ENCODE peak calls at places on chromosomes 1 and 21, in ten cellular contexts. O is A549, P is ovary, K is sigmoid colon, L is stomach, G is tibial nerve, F is HepG2, Q is transverse colon, V is K562, N is esophagus muscularis mucosa. A is an unnamed sample.

GRCh38 chr1:225451340-225451739 is 23.5 kb upstream of the LBR start:
- DNase-seq in O (no peak), P (no peak), N (no peak), G (peak), F (no peak), K (peak), V (no peak), L (no peak), Q (peak), A (no peak)

GRCh38 chr1:55931272-55931940 is 648.0 kb downstream of the PLPP3 start:
- DNase-seq in L (no peak), Q (no peak), N (no peak), F (no peak), G (no peak), O (no peak), P (no peak), V (no peak), K (no peak), A (no peak)

GRCh38 chr21:36205962-36206361 is 49.3 kb downstream of the DOP1B start:
- DNase-seq in G (no peak), V (no peak), N (no peak), K (no peak), Q (no peak), P (no peak), F (no peak), L (no peak), O (no peak), A (no peak)

GRCh38 chr1:10192263-10192662 is 18.1 kb upstream of the KIF1B start:
- DNase-seq in G (no peak), L (no peak), K (no peak), P (no peak), F (no peak), N (no peak), Q (no peak), O (no peak), V (no peak), A (no peak)

GRCh38 chr21:45013271-45013841 is 61.0 kb upstream of the ADARB1 start:
- DNase-seq in K (peak), F (peak), Q (no peak), O (no peak), L (no peak), P (peak), V (no peak), N (no peak), G (no peak), A (peak)

GRCh38 chr1:33572387-33572786 is 99.9 kb downstream of the ZSCAN20 start:
- DNase-seq in O (no peak), F (no peak), L (no peak), K (no peak), V (no peak), Q (no peak), N (no peak), P (no peak), G (no peak), A (no peak)

GRCh38 chr1:84665703-84666317 is 24.5 kb downstream of the SSX2IP start:
- DNase-seq in N (no peak), G (no peak), Q (no peak), O (no peak), P (no peak), K (no peak), V (no peak), F (no peak), L (no peak), A (no peak)

GRCh38 chr1:17460265-17460664 is 20.8 kb upstream of the RCC2 start:
- DNase-seq in O (no peak), K (no peak), G (no peak), L (no peak), V (peak), Q (no peak), N (no peak), P (no peak), F (no peak), A (no peak)

GRCh38 chr1:218466341-218467010 is 121.3 kb downstream of the TGFB2 start:
- DNase-seq in L (no peak), V (no peak), K (no peak), F (no peak), Q (no peak), G (no peak), O (no peak), N (no peak), P (no peak), A (no peak)

GRCh38 chr1:92940541-92940940 is 20.7 kb downstream of the DIPK1A start:
- DNase-seq in G (no peak), L (no peak), O (no peak), Q (no peak), P (no peak), F (no peak), N (no peak), K (no peak), V (no peak), A (no peak)
- H3K27ac ChIP-seq in G (no peak), L (no peak), O (no peak), Q (no peak), P (no peak), F (no peak), N (no peak), K (no peak), V (no peak), A (no peak)

DNA sequence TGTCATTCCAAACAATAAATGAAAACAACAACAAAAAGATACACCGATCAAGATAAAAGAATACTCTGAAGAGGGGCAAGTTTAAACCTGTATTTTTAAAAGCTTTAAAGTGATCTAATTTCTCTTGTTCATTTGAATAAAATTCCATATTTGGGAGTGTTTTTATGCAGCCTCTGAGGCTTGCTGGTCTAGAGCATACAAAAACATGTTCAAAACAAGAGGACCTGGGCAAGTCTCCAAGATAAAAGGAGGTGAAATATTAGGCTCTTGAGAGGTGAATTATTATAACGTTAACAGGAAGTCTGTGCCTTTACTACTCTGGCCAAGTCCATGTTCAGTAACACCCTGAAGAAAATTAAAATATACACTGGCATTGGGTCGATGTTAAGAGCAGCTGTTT is 20.1 kb downstream of the URB1 start:
- DNase-seq in Q (no peak), K (no peak), P (no peak), G (no peak), F (no peak), V (no peak), O (no peak), N (no peak), L (no peak), A (no peak)
- TF ChIP-seq EP300 in Q (no peak), K (no peak), P (no peak), G (no peak), F (no peak), V (no peak), O (no peak), N (no peak), L (no peak), A (no peak)

GRCh38 chr1:111857251-111857651 is 101.5 kb downstream of the DDX20 start:
- DNase-seq in O (no peak), V (no peak), P (no peak), F (no peak), L (no peak), G (no peak), N (no peak), K (no peak), Q (no peak), A (no peak)

GRCh38 chr1:111852216-111852615 is 96.5 kb downstream of the DDX20 start:
- DNase-seq in N (no peak), V (no peak), K (no peak), P (no peak), O (no peak), G (no peak), L (no peak), Q (no peak), F (no peak), A (no peak)

GRCh38 chr1:111851552-111851951 is 95.9 kb downstream of the DDX20 start:
- DNase-seq in L (no peak), O (no peak), P (no peak), K (no peak), N (no peak), F (no peak), V (no peak), Q (no peak), G (no peak), A (no peak)

GRCh38 chr1:111856411-111857135 is 100.9 kb downstream of the DDX20 start:
- DNase-seq in L (no peak), F (no peak), V (no peak), Q (no peak), N (no peak), K (no peak), G (no peak), P (no peak), O (no peak), A (no peak)

DNA sequence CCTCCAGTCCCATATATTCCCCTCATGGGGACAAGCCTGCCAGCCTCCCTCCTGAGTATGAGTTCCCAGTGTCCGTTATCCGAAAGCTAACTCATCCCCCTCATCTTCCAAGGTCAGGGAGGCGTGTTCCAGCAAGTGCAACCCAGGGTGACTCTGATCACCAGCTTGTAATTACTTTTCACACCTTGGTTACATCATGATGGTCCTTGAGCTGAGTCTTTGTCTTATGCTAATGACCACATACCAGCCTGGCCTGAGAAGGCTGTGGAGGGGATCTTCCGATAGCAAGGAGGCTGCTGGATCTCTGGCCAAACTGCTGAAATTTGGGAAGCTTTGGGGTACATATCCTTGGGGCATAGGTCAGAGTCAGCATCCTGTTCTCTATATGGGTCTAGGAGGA is 99.6 kb downstream of the DDX20 start:
- DNase-seq in O (no peak), P (no peak), K (no peak), G (no peak), Q (no peak), F (no peak), N (no peak), L (no peak), V (no peak), A (no peak)
- TF ChIP-seq CTCF in O (no peak), P (no peak), K (no peak), G (no peak), Q (no peak), F (no peak), N (no peak), L (no peak), V (no peak), A (no peak)

DNA sequence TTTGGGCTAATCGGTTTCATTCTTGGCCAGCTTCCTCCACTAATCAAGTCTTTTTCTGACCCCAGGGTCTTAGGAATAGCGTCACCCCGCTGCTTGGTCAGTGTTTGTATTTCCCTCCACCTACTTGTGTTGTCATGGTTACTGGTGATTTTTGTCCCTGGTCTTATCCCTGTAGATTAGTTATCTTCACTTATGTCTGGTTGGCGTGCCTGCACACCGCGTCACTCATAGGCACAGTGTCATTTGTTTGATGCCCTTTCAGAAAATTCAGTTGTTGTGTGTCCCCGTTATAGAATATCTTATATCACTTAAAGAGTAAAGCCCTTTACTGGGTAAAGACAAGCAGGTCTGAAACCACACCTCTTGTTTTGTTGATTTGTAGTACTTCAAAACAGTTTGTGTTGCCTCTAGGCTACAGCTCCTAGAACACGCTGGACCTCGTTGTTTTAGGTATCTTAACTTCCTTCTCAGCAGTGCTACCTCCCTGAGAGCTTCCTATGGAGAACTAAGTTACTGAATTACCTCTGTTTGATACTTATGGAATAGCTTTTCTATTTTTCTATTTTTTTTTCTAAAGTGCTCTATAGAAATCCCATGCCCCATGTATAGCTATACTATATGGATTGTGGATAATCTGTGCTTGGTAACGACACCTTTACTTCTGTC is 897 bp downstream of the PPP1R12B start:
- DNase-seq in K (no peak), L (no peak), F (peak), V (peak), Q (peak), N (no peak), O (peak), P (no peak), G (no peak), A (no peak)
- H3K27ac ChIP-seq in K (peak), L (peak), F (peak), V (peak), Q (peak), N (peak), O (peak), P (no peak), G (no peak), A (peak)